ENCODE peak calls at places on chromosomes 4 and X, in four cellular contexts. J is SK-N-SH, Q is neural progenitor cell, R is hepatocyte. C is an unnamed sample.

GRCh38 chr4:567457-568350 is 8.4 kb downstream of the TMEM271 start:
- DNase-seq in J (no peak), Q (no peak), R (no peak), C (no peak)

GRCh38 chr4:134518574-134519217 is 317.1 kb upstream of the PABPC4L start:
- DNase-seq in J (no peak), Q (no peak), R (no peak), C (no peak)

GRCh38 chrX:31215277-31215815 is 143.5 kb upstream of the FTHL17 start:
- DNase-seq in J (no peak), Q (no peak), R (no peak), C (no peak)

GRCh38 chr4:145418739-145419138 is 62.9 kb upstream of the SMAD1 start:
- DNase-seq in J (no peak), Q (no peak), R (no peak), C (no peak)

GRCh38 chr4:126954537-126955291 is 678.0 kb upstream of the INTU start:
- DNase-seq in J (no peak), Q (peak), R (no peak), C (no peak)

GRCh38 chrX:109732319-109732779 is 708 bp downstream of the ACSL4 start:
- DNase-seq in J (peak), Q (peak), R (peak), C (peak)

GRCh38 chr4:69473699-69474098 is 22.0 kb downstream of the UGT2B4 start:
- DNase-seq in J (no peak), Q (no peak), R (no peak), C (no peak)

GRCh38 chrX:130741584-130741983 is 161.4 kb downstream of the ENOX2 start:
- DNase-seq in J (no peak), Q (no peak), R (no peak), C (no peak)

GRCh38 chrX:132614297-132614696 is 125.5 kb upstream of the MBNL3 start:
- DNase-seq in J (no peak), Q (peak), R (no peak), C (peak)

GRCh38 chrX:129930941-129931410 is 25.0 kb downstream of the UTP14A start:
- DNase-seq in J (peak), Q (no peak), R (no peak), C (no peak)

GRCh38 chrX:46967547-46967946 is 55.3 kb downstream of the JADE3 start:
- DNase-seq in J (no peak), Q (no peak), R (no peak), C (peak)

GRCh38 chr4:20311863-20312262 is 60.2 kb downstream of the SLIT2 start:
- DNase-seq in J (no peak), Q (no peak), R (no peak), C (no peak)

GRCh38 chr4:102500371-102501175 is 586 bp upstream of the NFKB1 start:
- DNase-seq in J (peak), Q (peak), R (peak), C (peak)

GRCh38 chr4:129899849-129900248 is 803.9 kb downstream of the C4orf33 start:
- DNase-seq in J (no peak), Q (no peak), R (peak), C (no peak)

GRCh38 chr4:54076673-54077072 is 12.3 kb upstream of the CHIC2 start:
- DNase-seq in J (no peak), Q (no peak), R (no peak), C (no peak)

GRCh38 chrX:40150503-40150902 is 52.7 kb upstream of the BCOR start:
- DNase-seq in J (no peak), Q (peak), R (no peak), C (peak)

GRCh38 chr4:115154826-115155225 is 41.4 kb upstream of the NDST4 start:
- DNase-seq in J (no peak), Q (peak), R (no peak), C (no peak)

GRCh38 chr4:123102897-123103489 is 180.6 kb upstream of the NUDT6 start:
- DNase-seq in J (peak), Q (peak), R (peak), C (peak)

GRCh38 chr4:34108456-34108855 is 2135.9 kb downstream of the ARAP2 start:
- DNase-seq in J (no peak), Q (no peak), R (no peak), C (no peak)

GRCh38 chr4:16686195-16686594 is 212.2 kb downstream of the LDB2 start:
- DNase-seq in J (no peak), Q (no peak), R (no peak), C (no peak)

GRCh38 chr4:139131209-139131870 is 45.7 kb downstream of the ELF2 start:
- DNase-seq in J (no peak), Q (no peak), R (no peak), C (no peak)

GRCh38 chr4:25535278-25535677 is 120.4 kb upstream of the SLC34A2 start:
- DNase-seq in J (no peak), Q (no peak), R (no peak), C (no peak)

GRCh38 chrX:68697036-68697435 is 49.6 kb downstream of the STARD8 start:
- DNase-seq in J (no peak), Q (no peak), R (no peak), C (no peak)

GRCh38 chrX:68697465-68698125 is 50.1 kb downstream of the STARD8 start:
- DNase-seq in J (no peak), Q (no peak), R (no peak), C (no peak)

GRCh38 chrX:68694429-68695205 is 47.2 kb downstream of the STARD8 start:
- DNase-seq in J (no peak), Q (no peak), R (no peak), C (no peak)

GRCh38 chrX:68695206-68695845 is 47.9 kb downstream of the STARD8 start:
- DNase-seq in J (no peak), Q (no peak), R (no peak), C (no peak)

DNA sequence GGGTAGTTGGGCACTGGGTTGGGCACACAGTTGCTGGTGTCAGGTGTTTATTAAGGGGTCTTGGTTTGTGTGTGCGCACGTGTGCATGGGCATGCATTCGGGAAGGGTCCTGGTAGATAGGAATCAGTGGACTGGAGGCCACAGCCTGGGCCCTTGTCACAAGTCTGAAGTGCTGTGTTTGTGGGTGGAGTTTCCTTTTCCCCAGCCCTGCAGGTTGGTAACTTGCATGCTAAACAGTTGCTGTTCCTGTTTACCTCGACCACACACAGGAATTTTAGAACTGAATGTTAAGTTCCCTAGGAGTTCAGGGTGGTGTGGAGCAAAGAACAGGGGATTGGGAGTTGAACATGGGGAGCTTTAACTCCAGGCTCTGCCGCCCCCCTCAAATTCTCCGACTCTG is 48.8 kb downstream of the STARD8 start:
- DNase-seq in J (no peak), Q (no peak), R (no peak), C (no peak)
- H3K4me3 ChIP-seq in J (no peak), Q (no peak), R (no peak), C (no peak)

DNA sequence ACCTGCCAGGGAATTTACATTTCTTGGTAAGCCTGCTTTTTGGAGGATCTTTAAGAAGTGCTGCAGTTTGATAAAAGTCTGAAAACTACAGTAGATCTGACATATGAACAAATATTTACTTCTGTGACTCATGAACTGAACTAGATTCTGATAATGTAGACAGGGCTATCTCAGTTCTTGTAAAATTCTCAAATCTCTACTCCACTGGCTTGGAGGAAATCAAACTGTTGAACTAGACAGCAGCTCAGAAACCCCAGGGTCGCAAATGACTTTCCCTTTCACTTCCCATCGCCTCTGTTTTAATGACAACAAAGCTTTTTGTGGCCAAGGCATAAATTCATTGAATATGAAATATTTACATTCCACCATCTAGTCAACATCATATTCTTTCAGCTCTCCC is 15.4 kb upstream of the OCIAD1 start:
- DNase-seq in J (no peak), Q (no peak), R (no peak), C (peak)
- H3K4me2 ChIP-seq in J (no peak), Q (no peak), R (peak), C (peak)

GRCh38 chr4:41517121-41517520 is 20.8 kb upstream of the LIMCH1 start:
- DNase-seq in J (no peak), Q (no peak), R (no peak), C (no peak)
- TF ChIP-seq EZH2phosphoT487 in J (no peak), Q (no peak), R (no peak), C (no peak)

GRCh38 chr4:2259541-2260267 is 2.2 kb downstream of the MXD4 start:
- DNase-seq in J (no peak), Q (no peak), R (no peak), C (no peak)
- H3K4me3 ChIP-seq in J (peak), Q (no peak), R (no peak), C (no peak)

DNA sequence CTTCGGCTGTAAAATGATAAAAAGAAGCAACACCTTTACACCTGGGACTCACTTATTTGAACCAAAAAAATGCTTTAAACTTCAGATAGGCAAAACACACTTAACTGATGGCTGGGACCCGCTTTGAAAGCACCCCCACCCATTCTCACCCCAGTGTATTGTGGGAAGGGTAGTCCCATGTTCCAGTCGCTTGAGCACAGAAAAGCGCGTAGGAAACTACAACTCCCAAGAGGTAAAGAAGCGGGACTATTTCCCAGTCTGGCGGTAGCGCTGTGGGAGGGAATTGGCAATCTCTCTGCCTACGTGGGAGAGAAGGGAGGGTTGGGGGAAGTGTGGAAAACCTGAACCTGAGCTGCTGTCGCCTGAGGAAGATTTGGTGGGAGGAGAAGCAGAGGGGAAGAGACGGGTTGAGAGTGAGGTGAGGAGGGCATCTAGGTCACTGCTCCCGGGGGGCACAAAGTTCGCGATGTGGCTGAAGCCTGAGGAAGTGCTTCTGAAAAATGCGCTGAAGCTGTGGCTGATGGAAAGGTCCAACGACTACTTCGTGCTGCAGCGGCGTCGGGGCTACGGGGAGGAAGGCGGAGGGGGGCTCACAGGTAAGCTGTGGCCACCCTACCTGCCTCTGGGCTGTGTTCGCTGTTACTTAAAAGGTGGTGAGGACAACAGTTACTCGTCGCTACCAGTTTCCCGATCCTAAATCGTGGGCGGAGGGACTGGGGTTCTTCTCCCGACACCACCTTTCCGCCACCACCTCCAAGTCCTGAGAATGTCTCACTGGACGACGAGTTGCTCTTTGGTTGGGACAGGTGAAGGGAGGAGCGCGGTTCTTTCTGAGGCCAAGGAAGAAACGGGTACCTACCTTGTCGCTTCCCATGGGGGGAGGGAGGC is at the start of gene TBC1D8B:
- DNase-seq in J (peak), Q (peak), R (peak), C (peak)
- H3K4me2 ChIP-seq in J (peak), Q (peak), R (peak), C (peak)

GRCh38 chrX:67614414-67614813 is 70.6 kb downstream of the AR start:
- DNase-seq in J (no peak), Q (no peak), R (no peak), C (no peak)

GRCh38 chrX:67622053-67622452 is 78.2 kb downstream of the AR start:
- DNase-seq in J (no peak), Q (no peak), R (no peak), C (no peak)

GRCh38 chrX:67624324-67624723 is 80.5 kb downstream of the AR start:
- DNase-seq in J (no peak), Q (no peak), R (no peak), C (no peak)

GRCh38 chrX:67614006-67614405 is 70.2 kb downstream of the AR start:
- DNase-seq in J (no peak), Q (no peak), R (no peak), C (no peak)

DNA sequence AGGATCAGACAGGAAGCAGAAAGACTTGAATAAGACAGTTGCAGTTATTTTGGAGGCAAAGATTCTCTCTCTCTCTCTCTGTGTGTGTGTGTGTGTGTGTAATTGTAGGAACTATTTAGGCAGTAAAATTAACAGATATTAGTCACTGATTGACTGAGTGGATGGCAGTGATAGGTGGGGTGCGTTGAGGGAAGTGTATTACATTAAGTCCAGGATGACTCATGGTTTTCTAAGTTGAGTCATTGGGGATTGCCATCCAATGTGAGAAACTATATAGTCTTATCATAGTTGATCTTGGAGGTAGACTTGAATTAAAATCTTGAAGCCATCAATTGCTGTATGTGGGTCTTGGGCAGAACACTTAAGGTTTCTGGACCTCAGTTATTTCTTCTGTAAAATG is 75.4 kb downstream of the AR start:
- DNase-seq in J (no peak), Q (no peak), R (peak), C (no peak)
- TF ChIP-seq EZH2phosphoT487 in J (no peak), Q (no peak), R (no peak), C (no peak)

GRCh38 chr4:164616961-164617360 is 137.0 kb upstream of the SMIM31 start:
- DNase-seq in J (no peak), Q (no peak), R (no peak), C (no peak)
- H3K4me3 ChIP-seq in J (no peak), Q (no peak), R (no peak), C (no peak)

C was measured in OCI-LY7.